ENCODE peak calls at places on chromosomes 3 and 15, in five cellular contexts. O is psoas muscle, E is IMR-90, F is A549, B is mucosa of descending colon. J is an unnamed sample.

GRCh38 chr15:97615114-97615513 is 345.4 kb upstream of the ARRDC4 start:
- DNase-seq in E (no peak), O (no peak), B (no peak), F (no peak), J (no peak)

GRCh38 chr3:99394831-99395733 is 243.3 kb upstream of the COL8A1 start:
- DNase-seq in F (no peak), O (no peak), B (no peak), E (peak; percentile 89), J (no peak)

GRCh38 chr3:72413228-72413627 is 435.0 kb downstream of the SHQ1 start:
- DNase-seq in O (no peak), F (no peak), B (no peak), E (peak; percentile 25), J (no peak)

GRCh38 chr3:127680146-127680661 is 7.5 kb downstream of the ABTB1 start:
- DNase-seq in F (no peak), B (peak; percentile 43), E (no peak), O (no peak), J (no peak)

GRCh38 chr15:73249499-73249898 is 119.3 kb downstream of the HCN4 start:
- DNase-seq in F (no peak), B (no peak), E (peak; percentile 68), O (no peak), J (no peak)

GRCh38 chr3:36786921-36787890 is 22.9 kb upstream of the DCLK3 start:
- DNase-seq in F (no peak), B (no peak), O (no peak), E (no peak), J (no peak)

GRCh38 chr3:15331606-15332404 is 581 bp downstream of the SH3BP5 start:
- DNase-seq in F (peak; percentile 19), O (peak; percentile 60), E (peak; percentile 27), B (peak; percentile 76), J (no peak)

GRCh38 chr15:41961014-41961518 is 11.3 kb downstream of the EHD4 start:
- DNase-seq in B (no peak), F (no peak), E (no peak), O (no peak), J (no peak)

GRCh38 chr3:106819445-106819844 is 557.8 kb upstream of the CCDC54 start:
- DNase-seq in E (no peak), F (no peak), B (no peak), O (no peak), J (no peak)

GRCh38 chr3:195900426-195901355 is 7.7 kb downstream of the TNK2 start:
- DNase-seq in O (peak; percentile 83), B (peak; percentile 81), F (no peak), E (peak; percentile 54), J (no peak)

GRCh38 chr3:155748611-155749365 is 3.9 kb upstream of the PLCH1 start:
- DNase-seq in O (no peak), F (no peak), E (no peak), B (no peak), J (no peak)

GRCh38 chr15:73631915-73632669 is 1.1 kb downstream of the NPTN start:
- DNase-seq in B (no peak), F (peak; percentile 50), O (no peak), E (peak; percentile 59), J (no peak)

GRCh38 chr3:180640987-180641386 is 38.3 kb downstream of the CCDC39 start:
- DNase-seq in F (no peak), O (no peak), E (no peak), B (no peak), J (no peak)

GRCh38 chr15:23897576-23897975 is 210.5 kb upstream of the NDN start:
- DNase-seq in B (no peak), F (no peak), E (no peak), O (no peak), J (no peak)

GRCh38 chr15:101545548-101546505 is 56.3 kb upstream of the PCSK6 start:
- DNase-seq in B (no peak), F (no peak), O (no peak), E (no peak), J (no peak)

GRCh38 chr15:66700412-66700801 is 1.6 kb upstream of the SMAD6 start:
- DNase-seq in B (no peak), O (no peak), F (no peak), E (no peak), J (no peak)

GRCh38 chr3:147008458-147008857 is 397.9 kb downstream of the ZIC4 start:
- DNase-seq in F (no peak), O (no peak), B (no peak), E (no peak), J (no peak)

GRCh38 chr15:32994810-32995424 is 199.6 kb downstream of the FMN1 start:
- DNase-seq in E (peak; percentile 74), B (no peak), F (peak; percentile 13), O (no peak), J (no peak)

GRCh38 chr3:66404903-66405700 is 95.7 kb downstream of the LRIG1 start:
- DNase-seq in B (no peak), E (no peak), O (no peak), F (no peak), J (no peak)

GRCh38 chr3:163924600-163924999 is 1153.7 kb downstream of the SI start:
- DNase-seq in E (no peak), F (no peak), B (no peak), O (no peak), J (no peak)

GRCh38 chr3:59809016-59809415 is 759.2 kb upstream of the CFAP20DC start:
- DNase-seq in O (no peak), F (no peak), B (no peak), E (peak; percentile 70), J (no peak)

GRCh38 chr3:145219355-145220196 is 941.4 kb downstream of the PLOD2 start:
- DNase-seq in F (no peak), E (no peak), B (no peak), O (no peak), J (no peak)

GRCh38 chr15:51069983-51070382 is 24.7 kb downstream of the TNFAIP8L3 start:
- DNase-seq in O (no peak), F (no peak), B (no peak), E (no peak), J (no peak)

GRCh38 chr15:26772588-26773484 is at the start of gene GABRB3:
- DNase-seq in F (peak; percentile 47), O (peak; percentile 27), E (no peak), B (no peak), J (no peak)

GRCh38 chr3:87901141-87901540 is 157.7 kb downstream of the CGGBP1 start:
- DNase-seq in O (no peak), E (no peak), F (no peak), B (no peak), J (no peak)

GRCh38 chr3:163138258-163138657 is 1641.7 kb downstream of the OTOL1 start:
- DNase-seq in O (no peak), B (no peak), F (no peak), E (no peak), J (no peak)

GRCh38 chr15:83206387-83206970 is 1.1 kb downstream of the HDGFL3 start:
- DNase-seq in F (peak; percentile 31), E (no peak), O (no peak), B (no peak), J (no peak)

GRCh38 chr15:65411470-65412071 is 11.2 kb downstream of the IGDCC4 start:
- DNase-seq in O (no peak), B (no peak), E (peak; percentile 30), F (no peak), J (no peak)

DNA sequence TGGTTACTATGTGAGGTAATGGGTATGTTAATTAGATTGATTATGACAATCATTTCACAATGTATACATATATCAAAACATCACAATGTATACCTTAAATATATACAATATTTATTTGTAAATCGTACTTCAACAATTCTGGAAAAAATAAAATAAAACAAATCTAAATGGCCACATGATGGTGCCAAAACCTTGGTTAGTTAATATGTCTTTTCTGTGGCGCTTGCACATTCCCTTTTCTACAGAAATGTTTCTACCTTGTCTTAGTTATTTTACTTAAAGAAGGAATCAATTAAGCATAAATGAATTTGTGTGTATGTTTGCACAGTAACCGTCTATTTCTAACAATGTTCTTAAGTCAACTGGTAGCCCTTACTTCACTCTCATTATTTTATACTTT is 53.4 kb downstream of the OXSM start:
- DNase-seq in B (no peak), E (peak; percentile 25), F (no peak), O (no peak), J (no peak)
- TF ChIP-seq CTCF in B (no peak), E (peak; percentile 47), F (peak; percentile 57), O (peak; percentile 21), J (peak; percentile 28)

GRCh38 chr3:45795509-45795881 is 841 bp downstream of the SLC6A20 start:
- DNase-seq in O (no peak), B (no peak), F (no peak), E (peak; percentile 4), J (no peak)

GRCh38 chr3:45794177-45794560 is 2.2 kb downstream of the SLC6A20 start:
- DNase-seq in E (no peak), F (no peak), O (no peak), B (no peak), J (no peak)

GRCh38 chr3:45796902-45797637 is 734 bp upstream of the SLC6A20 start:
- DNase-seq in E (no peak), B (no peak), O (no peak), F (no peak), J (no peak)

GRCh38 chr3:45798034-45798433 is 1.7 kb upstream of the SLC6A20 start:
- DNase-seq in O (no peak), F (no peak), E (no peak), B (no peak), J (no peak)

GRCh38 chr3:45795882-45796765 is at the start of gene SLC6A20:
- DNase-seq in O (no peak), E (no peak), B (no peak), F (no peak), J (no peak)
- H3K4me3 ChIP-seq in O (peak within 1 kb of the TSS; percentile 74), E (peak within 1 kb of the TSS; percentile 17), B (no peak within 1 kb of the TSS), F (peak within 1 kb of the TSS; percentile 48), J (peak within 1 kb of the TSS; percentile 65)

DNA sequence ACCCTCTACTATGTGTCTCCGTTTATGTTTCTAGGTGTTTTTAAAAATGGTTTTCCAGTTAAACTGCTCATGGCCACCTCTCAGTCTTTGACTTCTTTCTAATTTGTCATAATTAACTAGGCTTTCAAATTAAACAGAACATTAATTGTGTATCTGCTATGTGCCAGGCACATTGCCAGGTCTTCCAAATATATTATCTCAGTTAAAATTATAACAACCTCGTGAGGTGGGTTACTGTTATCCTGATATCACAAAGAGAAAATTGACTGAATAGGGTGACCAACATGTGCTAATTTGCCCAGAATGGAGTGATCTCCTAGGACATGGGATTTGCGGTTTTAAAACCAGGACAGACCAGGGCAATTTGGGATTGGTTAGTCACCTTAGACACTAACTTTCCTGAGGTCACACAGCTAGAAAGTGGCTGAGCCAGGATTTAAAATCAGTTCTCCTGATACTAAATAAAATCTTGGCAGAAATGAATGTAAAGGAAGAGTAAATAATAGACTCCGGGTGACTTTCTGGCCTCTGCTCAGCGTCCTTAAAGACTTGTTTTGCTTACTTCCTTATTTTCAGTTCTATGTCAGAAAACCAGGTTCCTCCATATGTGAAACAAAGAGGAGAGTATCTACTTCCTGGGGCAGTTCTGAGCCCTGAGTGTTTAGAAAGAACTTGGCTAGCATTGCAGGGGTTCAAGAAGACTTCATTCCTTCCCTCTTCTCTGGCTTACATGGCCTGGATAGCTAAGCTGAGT is 222.5 kb upstream of the TLE3 start:
- DNase-seq in B (no peak), E (no peak), F (no peak), O (no peak), J (no peak)
- H3K4me1 ChIP-seq in B (peaks cover 24% of the 10 kb centered on the region), E (peaks cover 23% of the 10 kb centered on the region), F (peaks cover 11% of the 10 kb centered on the region), O (no peaks in the 10 kb centered on the region), J (peaks cover 40% of the 10 kb centered on the region)

DNA sequence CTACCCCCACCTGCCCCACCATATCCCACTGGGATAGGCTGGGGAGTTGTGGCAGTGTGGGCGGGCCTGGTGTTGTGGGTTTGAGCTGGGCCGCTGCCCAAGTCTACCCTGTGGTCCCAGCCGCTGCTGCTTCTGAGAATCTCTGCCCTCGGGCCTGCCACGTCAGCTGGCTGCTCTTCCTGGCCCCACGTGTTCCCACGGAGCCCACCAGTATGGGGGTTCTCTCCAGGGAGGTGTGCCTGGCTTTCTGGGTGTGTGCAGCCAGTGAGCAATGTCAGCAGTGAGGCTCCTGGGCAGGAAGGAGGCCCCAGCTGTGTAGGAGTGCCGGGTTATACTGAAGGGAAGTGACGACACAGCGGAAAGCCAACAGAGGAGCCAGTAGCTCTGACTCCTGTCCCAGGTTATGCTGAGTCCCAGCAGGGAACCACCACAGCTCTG is 10.5 kb downstream of the GNAI2 start:
- DNase-seq in O (peak; percentile 51), E (peak; percentile 92), B (peak; percentile 79), F (peak; percentile 57), J (no peak)
- TF ChIP-seq CTCF in O (no peak), E (no peak), B (no peak), F (peak; percentile 23), J (peak; percentile 3)